ENCODE peak calls at places on chromosome 21, in nine cellular contexts. D is GM12891, J is breast epithelium, O is esophagus squamous epithelium, Q is lower leg skin, G is heart left ventricle, A is uterus, W is ovary, C is prostate gland. P is an unnamed sample.

GRCh38 chr21:26453258-26453657 is 119.8 kb downstream of the CYYR1 start:
- DNase-seq in D (no peak), J (no peak), O (no peak), Q (no peak), G (no peak), A (no peak), W (no peak), C (no peak), P (no peak)

GRCh38 chr21:33945652-33946270 is 30.2 kb upstream of the ATP5PO start:
- DNase-seq in D (no peak), J (no peak), O (no peak), Q (no peak), G (no peak), A (no peak), W (no peak), C (no peak), P (no peak)

GRCh38 chr21:28550057-28550825 is 442.4 kb downstream of the LTN1 start:
- DNase-seq in D (no peak), J (no peak), O (no peak), Q (no peak), G (no peak), A (no peak), W (no peak), C (no peak), P (no peak)

GRCh38 chr21:26448751-26449150 is 124.3 kb downstream of the CYYR1 start:
- DNase-seq in D (no peak), J (no peak), O (no peak), Q (no peak), G (no peak), A (no peak), W (no peak), C (no peak), P (no peak)

GRCh38 chr21:30605968-30606367 is 5.1 kb downstream of the KRTAP22-1 start:
- DNase-seq in D (no peak), J (no peak), O (no peak), Q (no peak), G (no peak), A (no peak), W (no peak), C (no peak), P (no peak)

GRCh38 chr21:46431884-46432488 is 26.7 kb upstream of the DIP2A start:
- DNase-seq in D (no peak), J (no peak), O (no peak), Q (no peak), G (peak; percentile 38), A (no peak), W (no peak), C (no peak), P (no peak)

GRCh38 chr21:17848228-17848627 is 29.1 kb upstream of the C21orf91 start:
- DNase-seq in D (peak; percentile 13), J (peak; percentile 18), O (no peak), Q (no peak), G (peak; percentile 61), A (peak; percentile 20), W (no peak), C (no peak), P (peak; percentile 58)

GRCh38 chr21:26565546-26565945 is 7.5 kb downstream of the CYYR1 start:
- DNase-seq in D (no peak), J (no peak), O (no peak), Q (no peak), G (no peak), A (no peak), W (no peak), C (no peak), P (no peak)

GRCh38 chr21:41648591-41649031 is 118.2 kb downstream of the RIPK4 start:
- DNase-seq in D (no peak), J (peak; percentile 54), O (no peak), Q (no peak), G (no peak), A (no peak), W (no peak), C (no peak), P (no peak)

GRCh38 chr21:25657140-25657539 is 18.1 kb downstream of the JAM2 start:
- DNase-seq in D (no peak), J (no peak), O (no peak), Q (no peak), G (no peak), A (no peak), W (no peak), C (no peak), P (no peak)

GRCh38 chr21:29300547-29301138 is 1.9 kb downstream of the BACH1 start:
- DNase-seq in D (no peak), J (no peak), O (no peak), Q (no peak), G (no peak), A (no peak), W (no peak), C (no peak), P (no peak)

GRCh38 chr21:33951276-33952178 is 35.9 kb upstream of the ATP5PO start:
- DNase-seq in D (no peak), J (no peak), O (no peak), Q (no peak), G (no peak), A (no peak), W (no peak), C (no peak), P (no peak)

DNA sequence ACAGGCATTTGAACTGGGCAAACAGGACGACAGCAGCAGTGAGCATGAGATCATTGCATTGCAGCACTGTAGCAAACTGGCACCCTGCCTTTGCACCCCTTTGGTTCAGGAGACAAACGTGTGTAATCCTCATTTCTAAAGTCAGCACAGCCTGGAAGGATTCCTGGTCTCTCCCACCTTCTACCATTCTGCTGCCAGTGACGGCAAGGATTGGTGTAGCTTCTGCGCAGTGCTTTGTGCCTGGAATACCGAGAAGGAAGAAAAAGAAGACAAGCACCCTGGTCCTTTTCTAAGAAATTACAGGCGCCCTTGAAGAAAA is 805.3 kb downstream of the USP25 start:
- DNase-seq in D (no peak), J (peak; percentile 82), O (no peak), Q (peak; percentile 93), G (peak; percentile 71), A (peak; percentile 93), W (peak; percentile 92), C (peak; percentile 54), P (no peak)
- TF ChIP-seq POLR2A in D (no peak), J (no peak), O (no peak), Q (no peak), G (no peak), A (peak; percentile 35), W (peak; percentile 41), C (no peak), P (no peak)

DNA sequence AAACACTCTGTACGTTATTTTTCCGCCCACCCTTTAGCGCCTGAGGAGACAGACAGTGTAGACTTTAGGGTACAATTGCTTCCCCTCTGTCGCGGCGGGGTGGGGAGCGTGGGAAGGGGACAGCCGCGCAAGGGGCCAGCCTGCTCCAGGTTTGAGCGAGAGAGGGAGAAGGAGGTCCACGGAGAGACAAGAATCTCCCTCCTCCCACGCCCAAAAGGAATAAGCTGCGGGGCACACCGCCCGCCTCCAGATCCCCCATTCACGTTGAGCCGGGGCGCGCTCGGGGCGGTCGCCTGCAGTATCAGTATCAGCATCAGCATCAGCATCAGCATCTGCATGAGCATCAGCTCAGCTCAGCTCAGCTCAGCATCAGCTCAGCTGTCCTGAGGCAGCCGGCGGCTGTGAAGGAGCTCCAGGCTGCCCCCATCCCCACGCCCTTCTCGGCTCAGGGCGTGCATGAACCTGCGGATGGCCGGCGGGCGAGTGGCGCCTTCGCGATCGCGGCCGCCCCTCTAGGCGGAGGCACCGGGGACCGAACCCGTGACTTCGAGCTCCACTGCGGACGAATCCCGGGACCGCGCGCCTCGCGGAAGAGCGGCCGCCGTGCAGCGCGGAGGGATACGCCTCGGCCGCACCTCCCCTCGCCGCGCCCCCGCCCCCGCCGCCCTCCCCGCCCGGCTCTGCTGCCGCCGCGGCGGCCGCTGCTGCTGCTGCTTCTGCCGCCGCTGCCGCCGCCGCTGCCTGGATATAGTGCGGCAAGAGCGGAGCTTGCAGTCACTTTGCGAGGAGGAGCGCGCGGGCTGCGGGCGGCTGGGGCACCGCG is at the start of gene NCAM2:
- DNase-seq in D (peak; percentile 15), J (peak; percentile 47), O (no peak), Q (peak; percentile 89), G (peak; percentile 87), A (peak; percentile 40), W (peak; percentile 69), C (peak; percentile 53), P (peak; percentile 57)
- TF ChIP-seq POLR2A in D (no peak), J (no peak), O (no peak), Q (no peak), G (peak; percentile 42), A (no peak), W (no peak), C (no peak), P (no peak)

GRCh38 chr21:45072963-45073300 is 1.4 kb upstream of the ADARB1 start:
- DNase-seq in D (no peak), J (no peak), O (no peak), Q (no peak), G (no peak), A (no peak), W (no peak), C (no peak), P (no peak)

GRCh38 chr21:45074818-45075605 is 632 bp downstream of the ADARB1 start:
- DNase-seq in D (no peak), J (no peak), O (no peak), Q (peak; percentile 87), G (no peak), A (no peak), W (no peak), C (no peak), P (no peak)

GRCh38 chr21:45073301-45074047 is 906 bp upstream of the ADARB1 start:
- DNase-seq in D (no peak), J (peak; percentile 44), O (no peak), Q (peak; percentile 88), G (no peak), A (peak; percentile 38), W (peak; percentile 48), C (peak; percentile 55), P (no peak)

GRCh38 chr21:45075606-45076244 is 1.3 kb downstream of the ADARB1 start:
- DNase-seq in D (no peak), J (no peak), O (no peak), Q (no peak), G (no peak), A (no peak), W (no peak), C (no peak), P (no peak)

GRCh38 chr21:45074048-45074817 is at the start of gene ADARB1:
- DNase-seq in D (peak; percentile 90), J (peak; percentile 31), O (no peak), Q (peak; percentile 88), G (peak; percentile 84), A (peak; percentile 50), W (peak; percentile 61), C (peak; percentile 44), P (peak; percentile 76)
- TF ChIP-seq POLR2A in D (no peak), J (no peak), O (no peak), Q (no peak), G (peak; percentile 82), A (peak; percentile 88), W (peak; percentile 59), C (peak; percentile 27), P (peak; percentile 58)

GRCh38 chr21:35048183-35048601 is 910 bp downstream of the RUNX1 start:
- DNase-seq in D (no peak), J (no peak), O (no peak), Q (no peak), G (peak; percentile 68), A (no peak), W (no peak), C (no peak), P (no peak)
- TF ChIP-seq POLR2A in D (no peak), J (no peak), O (no peak), Q (no peak), G (no peak), A (no peak), W (no peak), C (no peak), P (no peak)

GRCh38 chr21:31677047-31677446 is 17.6 kb downstream of the SOD1 start:
- DNase-seq in D (no peak), J (no peak), O (no peak), Q (no peak), G (no peak), A (no peak), W (no peak), C (no peak), P (no peak)
- TF ChIP-seq POLR2A in D (no peak), J (no peak), O (no peak), Q (no peak), G (no peak), A (no peak), W (no peak), C (no peak), P (no peak)

P was measured in Peyer's patch.